ENCODE peak calls at places on chromosomes 3 and 15, in five cellular contexts. One of them, this sample, is unnamed.

GRCh38 chr3:115699741-115700140 is 76.4 kb downstream of the GAP43 start:
- DNase-seq in fibroblast of pulmonary artery: peak; percentile 43
- DNase-seq in HAP-1: no peak
- DNase-seq in AG04450: no peak
- DNase-seq in dermis microvascular lymphatic vessel endothelial cell: no peak
- DNase-seq in this sample: no peak

GRCh38 chr3:194383276-194383940 is 13.9 kb upstream of the LRRC15 start:
- DNase-seq in fibroblast of pulmonary artery: no peak
- DNase-seq in HAP-1: no peak
- DNase-seq in AG04450: no peak
- DNase-seq in dermis microvascular lymphatic vessel endothelial cell: no peak
- DNase-seq in this sample: no peak

GRCh38 chr3:108437439-108437838 is 73.0 kb downstream of the MYH15 start:
- DNase-seq in AG04450: no peak
- DNase-seq in dermis microvascular lymphatic vessel endothelial cell: no peak
- DNase-seq in fibroblast of pulmonary artery: no peak
- DNase-seq in HAP-1: peak; percentile 7
- DNase-seq in this sample: no peak

GRCh38 chr15:91975241-91975978 is 121.9 kb downstream of the SLCO3A1 start:
- DNase-seq in dermis microvascular lymphatic vessel endothelial cell: no peak
- DNase-seq in fibroblast of pulmonary artery: no peak
- DNase-seq in AG04450: no peak
- DNase-seq in HAP-1: no peak
- DNase-seq in this sample: no peak

GRCh38 chr3:42778644-42779043 is 5.6 kb upstream of the CCDC13 start:
- DNase-seq in HAP-1: no peak
- DNase-seq in dermis microvascular lymphatic vessel endothelial cell: no peak
- DNase-seq in fibroblast of pulmonary artery: peak; percentile 44
- DNase-seq in AG04450: peak; percentile 21
- DNase-seq in this sample: no peak

GRCh38 chr3:184235381-184236032 is 6.1 kb downstream of the VWA5B2 start:
- DNase-seq in dermis microvascular lymphatic vessel endothelial cell: no peak
- DNase-seq in HAP-1: no peak
- DNase-seq in AG04450: no peak
- DNase-seq in fibroblast of pulmonary artery: no peak
- DNase-seq in this sample: no peak

GRCh38 chr3:37224879-37225278 is 50.5 kb upstream of the LRRFIP2 start:
- DNase-seq in dermis microvascular lymphatic vessel endothelial cell: no peak
- DNase-seq in fibroblast of pulmonary artery: no peak
- DNase-seq in HAP-1: no peak
- DNase-seq in AG04450: no peak
- DNase-seq in this sample: no peak

GRCh38 chr3:168026764-168027163 is 69.0 kb downstream of the GOLIM4 start:
- DNase-seq in fibroblast of pulmonary artery: no peak
- DNase-seq in dermis microvascular lymphatic vessel endothelial cell: no peak
- DNase-seq in HAP-1: no peak
- DNase-seq in AG04450: no peak
- DNase-seq in this sample: no peak

GRCh38 chr3:127820221-127820870 is 2.0 kb downstream of the MGLL start:
- DNase-seq in fibroblast of pulmonary artery: no peak
- DNase-seq in dermis microvascular lymphatic vessel endothelial cell: no peak
- DNase-seq in AG04450: no peak
- DNase-seq in HAP-1: no peak
- DNase-seq in this sample: no peak

GRCh38 chr15:89051875-89052274 is 36.4 kb upstream of the ABHD2 start:
- DNase-seq in fibroblast of pulmonary artery: peak; percentile 95
- DNase-seq in AG04450: peak; percentile 77
- DNase-seq in dermis microvascular lymphatic vessel endothelial cell: peak; percentile 42
- DNase-seq in HAP-1: peak; percentile 41
- DNase-seq in this sample: no peak

GRCh38 chr3:192608756-192609155 is 118.6 kb downstream of the FGF12 start:
- DNase-seq in HAP-1: no peak
- DNase-seq in dermis microvascular lymphatic vessel endothelial cell: no peak
- DNase-seq in AG04450: no peak
- DNase-seq in fibroblast of pulmonary artery: no peak
- DNase-seq in this sample: no peak

GRCh38 chr3:186002884-186003472 is 65.2 kb upstream of the TRA2B start:
- DNase-seq in fibroblast of pulmonary artery: peak; percentile 31
- DNase-seq in AG04450: no peak
- DNase-seq in dermis microvascular lymphatic vessel endothelial cell: peak; percentile 32
- DNase-seq in HAP-1: no peak
- DNase-seq in this sample: no peak

GRCh38 chr15:79922512-79923067 is 25.8 kb upstream of the MTHFS start:
- DNase-seq in HAP-1: no peak
- DNase-seq in AG04450: no peak
- DNase-seq in dermis microvascular lymphatic vessel endothelial cell: no peak
- DNase-seq in fibroblast of pulmonary artery: no peak
- DNase-seq in this sample: no peak

GRCh38 chr15:93118904-93119303 is 29.9 kb upstream of the RGMA start:
- DNase-seq in fibroblast of pulmonary artery: no peak
- DNase-seq in dermis microvascular lymphatic vessel endothelial cell: no peak
- DNase-seq in HAP-1: no peak
- DNase-seq in AG04450: no peak
- DNase-seq in this sample: no peak

GRCh38 chr15:70336425-70337009 is 238.8 kb upstream of the TLE3 start:
- DNase-seq in AG04450: no peak
- DNase-seq in HAP-1: no peak
- DNase-seq in dermis microvascular lymphatic vessel endothelial cell: no peak
- DNase-seq in fibroblast of pulmonary artery: no peak
- DNase-seq in this sample: no peak

GRCh38 chr15:66089049-66089448 is 164.5 kb downstream of the MEGF11 start:
- DNase-seq in HAP-1: no peak
- DNase-seq in dermis microvascular lymphatic vessel endothelial cell: no peak
- DNase-seq in fibroblast of pulmonary artery: no peak
- DNase-seq in AG04450: no peak
- DNase-seq in this sample: no peak

GRCh38 chr3:133408961-133409360 is 9.1 kb downstream of the BFSP2 start:
- DNase-seq in HAP-1: no peak
- DNase-seq in fibroblast of pulmonary artery: peak; percentile 49
- DNase-seq in AG04450: no peak
- DNase-seq in dermis microvascular lymphatic vessel endothelial cell: no peak
- DNase-seq in this sample: no peak

GRCh38 chr15:65076486-65077290 is at the start of gene KBTBD13:
- DNase-seq in fibroblast of pulmonary artery: no peak
- DNase-seq in dermis microvascular lymphatic vessel endothelial cell: no peak
- DNase-seq in AG04450: no peak
- DNase-seq in HAP-1: no peak
- DNase-seq in this sample: no peak

GRCh38 chr3:158845748-158846350 is 44.0 kb downstream of the MFSD1 start:
- DNase-seq in HAP-1: peak; percentile 59
- DNase-seq in AG04450: no peak
- DNase-seq in dermis microvascular lymphatic vessel endothelial cell: peak; percentile 47
- DNase-seq in fibroblast of pulmonary artery: peak; percentile 34
- DNase-seq in this sample: no peak

GRCh38 chr15:48547305-48547704 is 98.2 kb downstream of the FBN1 start:
- DNase-seq in fibroblast of pulmonary artery: peak; percentile 79
- DNase-seq in HAP-1: no peak
- DNase-seq in AG04450: no peak
- DNase-seq in dermis microvascular lymphatic vessel endothelial cell: peak; percentile 88
- DNase-seq in this sample: no peak

GRCh38 chr3:53243165-53243564 is 12.7 kb downstream of the TKT start:
- DNase-seq in HAP-1: no peak
- DNase-seq in dermis microvascular lymphatic vessel endothelial cell: peak; percentile 48
- DNase-seq in fibroblast of pulmonary artery: peak; percentile 37
- DNase-seq in AG04450: no peak
- DNase-seq in this sample: no peak

GRCh38 chr3:117486709-117487394 is 777.3 kb downstream of the TUSC7 start:
- DNase-seq in AG04450: no peak
- DNase-seq in HAP-1: no peak
- DNase-seq in fibroblast of pulmonary artery: no peak
- DNase-seq in dermis microvascular lymphatic vessel endothelial cell: no peak
- DNase-seq in this sample: no peak

GRCh38 chr3:36381311-36381956 is 1.1 kb downstream of the STAC start:
- DNase-seq in HAP-1: no peak
- DNase-seq in fibroblast of pulmonary artery: no peak
- DNase-seq in dermis microvascular lymphatic vessel endothelial cell: no peak
- DNase-seq in AG04450: no peak
- DNase-seq in this sample: no peak

GRCh38 chr3:68211637-68212036 is 557.2 kb upstream of the SUCLG2 start:
- DNase-seq in AG04450: no peak
- DNase-seq in dermis microvascular lymphatic vessel endothelial cell: no peak
- DNase-seq in fibroblast of pulmonary artery: no peak
- DNase-seq in HAP-1: no peak
- DNase-seq in this sample: no peak

GRCh38 chr3:70526966-70527515 is 214.6 kb upstream of the MDFIC2 start:
- DNase-seq in HAP-1: peak; percentile 97
- DNase-seq in fibroblast of pulmonary artery: no peak
- DNase-seq in AG04450: no peak
- DNase-seq in dermis microvascular lymphatic vessel endothelial cell: no peak
- DNase-seq in this sample: no peak

GRCh38 chr3:141332436-141332835 is 35.9 kb upstream of the ZBTB38 start:
- DNase-seq in fibroblast of pulmonary artery: no peak
- DNase-seq in dermis microvascular lymphatic vessel endothelial cell: no peak
- DNase-seq in HAP-1: no peak
- DNase-seq in AG04450: no peak
- DNase-seq in this sample: no peak

GRCh38 chr15:48250640-48251076 is 44.6 kb downstream of the SLC12A1 start:
- DNase-seq in fibroblast of pulmonary artery: peak; percentile 87
- DNase-seq in HAP-1: peak; percentile 67
- DNase-seq in AG04450: peak; percentile 42
- DNase-seq in dermis microvascular lymphatic vessel endothelial cell: peak; percentile 79
- DNase-seq in this sample: no peak

GRCh38 chr3:25155696-25156471 is 272.2 kb upstream of the RARB start:
- DNase-seq in HAP-1: no peak
- DNase-seq in AG04450: no peak
- DNase-seq in fibroblast of pulmonary artery: peak; percentile 8
- DNase-seq in dermis microvascular lymphatic vessel endothelial cell: no peak
- DNase-seq in this sample: no peak

GRCh38 chr15:77578641-77579372 is 53.9 kb downstream of the LINGO1 start:
- DNase-seq in AG04450: no peak
- DNase-seq in fibroblast of pulmonary artery: no peak
- DNase-seq in HAP-1: no peak
- DNase-seq in dermis microvascular lymphatic vessel endothelial cell: no peak
- DNase-seq in this sample: no peak

GRCh38 chr3:72195895-72196294 is 410.9 kb upstream of the PROK2 start:
- DNase-seq in AG04450: no peak
- DNase-seq in fibroblast of pulmonary artery: no peak
- DNase-seq in dermis microvascular lymphatic vessel endothelial cell: no peak
- DNase-seq in HAP-1: no peak
- DNase-seq in this sample: no peak

GRCh38 chr3:170532573-170532972 is 53.3 kb downstream of the SLC7A14 start:
- DNase-seq in fibroblast of pulmonary artery: no peak
- DNase-seq in HAP-1: no peak
- DNase-seq in dermis microvascular lymphatic vessel endothelial cell: no peak
- DNase-seq in AG04450: no peak
- DNase-seq in this sample: no peak

GRCh38 chr3:128383316-128384235 is 83.1 kb downstream of the DNAJB8 start:
- DNase-seq in AG04450: no peak
- DNase-seq in fibroblast of pulmonary artery: peak; percentile 55
- DNase-seq in dermis microvascular lymphatic vessel endothelial cell: peak; percentile 79
- DNase-seq in HAP-1: no peak
- DNase-seq in this sample: no peak

GRCh38 chr3:197499427-197499826 is 56.3 kb downstream of the BDH1 start:
- DNase-seq in AG04450: no peak
- DNase-seq in dermis microvascular lymphatic vessel endothelial cell: peak; percentile 51
- DNase-seq in fibroblast of pulmonary artery: peak; percentile 58
- DNase-seq in HAP-1: no peak
- DNase-seq in this sample: no peak

GRCh38 chr3:61250784-61251173 is 473 bp downstream of the FHIT start:
- DNase-seq in fibroblast of pulmonary artery: no peak
- DNase-seq in dermis microvascular lymphatic vessel endothelial cell: no peak
- DNase-seq in AG04450: no peak
- DNase-seq in HAP-1: no peak
- DNase-seq in this sample: no peak

GRCh38 chr15:64096486-64097431 is 977 bp downstream of the SNX1 start:
- DNase-seq in dermis microvascular lymphatic vessel endothelial cell: peak; percentile 44
- DNase-seq in fibroblast of pulmonary artery: peak; percentile 64
- DNase-seq in AG04450: no peak
- DNase-seq in HAP-1: peak; percentile 64
- DNase-seq in this sample: no peak